ENCODE peak calls at places on chromosomes 12 and 14, in six cellular contexts. One of them, this sample, is unnamed.
A peak's percentile ranks its signal among the peaks of the same experiment; 100 is the strongest.

GRCh38 chr14:39233680-39234326 is at the start of gene MIA2:
- DNase-seq in left ventricle myocardium inferior: no peak
- DNase-seq in prostate gland: no peak
- DNase-seq in lower lobe of right lung: no peak
- DNase-seq in cardiac muscle cell: no peak
- DNase-seq in fibroblast of mammary gland: no peak
- DNase-seq in this sample: no peak

GRCh38 chr14:104774453-104775072 is 21.0 kb downstream of the AKT1 start:
- DNase-seq in left ventricle myocardium inferior: no peak
- DNase-seq in prostate gland: peak; percentile 81
- DNase-seq in lower lobe of right lung: peak; percentile 73
- DNase-seq in cardiac muscle cell: no peak
- DNase-seq in fibroblast of mammary gland: no peak
- DNase-seq in this sample: peak; percentile 67

GRCh38 chr12:18340796-18341195 is 79.5 kb downstream of the PIK3C2G start:
- DNase-seq in left ventricle myocardium inferior: no peak
- DNase-seq in prostate gland: no peak
- DNase-seq in lower lobe of right lung: no peak
- DNase-seq in cardiac muscle cell: no peak
- DNase-seq in fibroblast of mammary gland: peak; percentile 30
- DNase-seq in this sample: no peak

GRCh38 chr12:75257510-75257909 is 47.9 kb upstream of the KCNC2 start:
- DNase-seq in left ventricle myocardium inferior: no peak
- DNase-seq in prostate gland: no peak
- DNase-seq in lower lobe of right lung: no peak
- DNase-seq in cardiac muscle cell: no peak
- DNase-seq in fibroblast of mammary gland: no peak
- DNase-seq in this sample: no peak

GRCh38 chr12:32605326-32606095 is 73.6 kb upstream of the DNM1L start:
- DNase-seq in left ventricle myocardium inferior: no peak
- DNase-seq in prostate gland: peak; percentile 55
- DNase-seq in lower lobe of right lung: no peak
- DNase-seq in cardiac muscle cell: no peak
- DNase-seq in fibroblast of mammary gland: no peak
- DNase-seq in this sample: peak; percentile 74

GRCh38 chr12:46921754-46922113 is 95.9 kb upstream of the SLC38A4 start:
- DNase-seq in left ventricle myocardium inferior: no peak
- DNase-seq in prostate gland: no peak
- DNase-seq in lower lobe of right lung: no peak
- DNase-seq in cardiac muscle cell: peak; percentile 82
- DNase-seq in fibroblast of mammary gland: peak; percentile 82
- DNase-seq in this sample: no peak

GRCh38 chr14:104596451-104596918 is 8.1 kb downstream of the TMEM179 start:
- DNase-seq in left ventricle myocardium inferior: peak; percentile 6
- DNase-seq in prostate gland: no peak
- DNase-seq in lower lobe of right lung: no peak
- DNase-seq in cardiac muscle cell: no peak
- DNase-seq in fibroblast of mammary gland: no peak
- DNase-seq in this sample: no peak

GRCh38 chr12:6758511-6758910 is 5.6 kb upstream of the MLF2 start:
- DNase-seq in left ventricle myocardium inferior: no peak
- DNase-seq in prostate gland: no peak
- DNase-seq in lower lobe of right lung: no peak
- DNase-seq in cardiac muscle cell: no peak
- DNase-seq in fibroblast of mammary gland: no peak
- DNase-seq in this sample: no peak

GRCh38 chr12:663293-663871 is at the start of gene NINJ2:
- DNase-seq in left ventricle myocardium inferior: peak; percentile 18
- DNase-seq in prostate gland: no peak
- DNase-seq in lower lobe of right lung: no peak
- DNase-seq in cardiac muscle cell: peak; percentile 44
- DNase-seq in fibroblast of mammary gland: no peak
- DNase-seq in this sample: no peak

GRCh38 chr12:124458220-124458991 is 109.0 kb downstream of the NCOR2 start:
- DNase-seq in left ventricle myocardium inferior: no peak
- DNase-seq in prostate gland: no peak
- DNase-seq in lower lobe of right lung: no peak
- DNase-seq in cardiac muscle cell: no peak
- DNase-seq in fibroblast of mammary gland: no peak
- DNase-seq in this sample: no peak

GRCh38 chr12:75389706-75390105 is 1.2 kb upstream of the GLIPR1L2 start:
- DNase-seq in left ventricle myocardium inferior: no peak
- DNase-seq in prostate gland: no peak
- DNase-seq in lower lobe of right lung: no peak
- DNase-seq in cardiac muscle cell: no peak
- DNase-seq in fibroblast of mammary gland: peak; percentile 10
- DNase-seq in this sample: no peak

GRCh38 chr12:53232641-53233538 is 881 bp upstream of the RARG start:
- DNase-seq in left ventricle myocardium inferior: peak; percentile 60
- DNase-seq in prostate gland: peak; percentile 52
- DNase-seq in lower lobe of right lung: peak; percentile 76
- DNase-seq in cardiac muscle cell: peak; percentile 38
- DNase-seq in fibroblast of mammary gland: peak; percentile 21
- DNase-seq in this sample: no peak

GRCh38 chr14:75222208-75222701 is 45.8 kb upstream of the TMED10 start:
- DNase-seq in left ventricle myocardium inferior: peak; percentile 18
- DNase-seq in prostate gland: no peak
- DNase-seq in lower lobe of right lung: peak; percentile 73
- DNase-seq in cardiac muscle cell: peak; percentile 87
- DNase-seq in fibroblast of mammary gland: peak; percentile 91
- DNase-seq in this sample: no peak

GRCh38 chr14:60487211-60487610 is 1.3 kb upstream of the C14orf39 start:
- DNase-seq in left ventricle myocardium inferior: no peak
- DNase-seq in prostate gland: no peak
- DNase-seq in lower lobe of right lung: no peak
- DNase-seq in cardiac muscle cell: no peak
- DNase-seq in fibroblast of mammary gland: no peak
- DNase-seq in this sample: no peak

GRCh38 chr12:96487214-96487613 is 2.2 kb upstream of the CFAP54 start:
- DNase-seq in left ventricle myocardium inferior: no peak
- DNase-seq in prostate gland: no peak
- DNase-seq in lower lobe of right lung: no peak
- DNase-seq in cardiac muscle cell: peak; percentile 70
- DNase-seq in fibroblast of mammary gland: peak; percentile 91
- DNase-seq in this sample: no peak

GRCh38 chr14:67137744-67138371 is 51.4 kb upstream of the GARIN2 start:
- DNase-seq in left ventricle myocardium inferior: no peak
- DNase-seq in prostate gland: no peak
- DNase-seq in lower lobe of right lung: no peak
- DNase-seq in cardiac muscle cell: peak; percentile 22
- DNase-seq in fibroblast of mammary gland: peak; percentile 26
- DNase-seq in this sample: no peak

GRCh38 chr14:59204305-59204704 is 15.8 kb downstream of the DAAM1 start:
- DNase-seq in left ventricle myocardium inferior: no peak
- DNase-seq in prostate gland: no peak
- DNase-seq in lower lobe of right lung: no peak
- DNase-seq in cardiac muscle cell: no peak
- DNase-seq in fibroblast of mammary gland: no peak
- DNase-seq in this sample: no peak

GRCh38 chr12:39646963-39647362 is 27.4 kb upstream of the ABCD2 start:
- DNase-seq in left ventricle myocardium inferior: no peak
- DNase-seq in prostate gland: no peak
- DNase-seq in lower lobe of right lung: no peak
- DNase-seq in cardiac muscle cell: no peak
- DNase-seq in fibroblast of mammary gland: peak; percentile 79
- DNase-seq in this sample: peak; percentile 71

GRCh38 chr12:65119063-65119462 is 2.0 kb downstream of the WIF1 start:
- DNase-seq in left ventricle myocardium inferior: no peak
- DNase-seq in prostate gland: no peak
- DNase-seq in lower lobe of right lung: no peak
- DNase-seq in cardiac muscle cell: no peak
- DNase-seq in fibroblast of mammary gland: no peak
- DNase-seq in this sample: no peak

GRCh38 chr12:115341442-115341841 is 657.5 kb upstream of the TBX3 start:
- DNase-seq in left ventricle myocardium inferior: peak; percentile 53
- DNase-seq in prostate gland: no peak
- DNase-seq in lower lobe of right lung: no peak
- DNase-seq in cardiac muscle cell: peak; percentile 96
- DNase-seq in fibroblast of mammary gland: peak; percentile 100
- DNase-seq in this sample: no peak

GRCh38 chr14:102586420-102587119 is 5.9 kb upstream of the RCOR1 start:
- DNase-seq in left ventricle myocardium inferior: no peak
- DNase-seq in prostate gland: no peak
- DNase-seq in lower lobe of right lung: no peak
- DNase-seq in cardiac muscle cell: peak; percentile 44
- DNase-seq in fibroblast of mammary gland: peak; percentile 64
- DNase-seq in this sample: no peak

GRCh38 chr12:54033106-54033979 is 493 bp downstream of the HOXC5 start:
- DNase-seq in left ventricle myocardium inferior: no peak
- DNase-seq in prostate gland: peak; percentile 46
- DNase-seq in lower lobe of right lung: no peak
- DNase-seq in cardiac muscle cell: no peak
- DNase-seq in fibroblast of mammary gland: peak; percentile 60
- DNase-seq in this sample: peak; percentile 85

GRCh38 chr12:65885312-65885711 is 61.0 kb downstream of the HMGA2 start:
- DNase-seq in left ventricle myocardium inferior: no peak
- DNase-seq in prostate gland: no peak
- DNase-seq in lower lobe of right lung: no peak
- DNase-seq in cardiac muscle cell: peak; percentile 48
- DNase-seq in fibroblast of mammary gland: peak; percentile 54
- DNase-seq in this sample: no peak

GRCh38 chr14:24848427-24848826 is 201.5 kb downstream of the STXBP6 start:
- DNase-seq in left ventricle myocardium inferior: no peak
- DNase-seq in prostate gland: no peak
- DNase-seq in lower lobe of right lung: no peak
- DNase-seq in cardiac muscle cell: peak; percentile 46
- DNase-seq in fibroblast of mammary gland: peak; percentile 74
- DNase-seq in this sample: no peak

GRCh38 chr12:131511391-131511802 is 199.5 kb upstream of the SFSWAP start:
- DNase-seq in left ventricle myocardium inferior: no peak
- DNase-seq in prostate gland: no peak
- DNase-seq in lower lobe of right lung: no peak
- DNase-seq in cardiac muscle cell: peak; percentile 15
- DNase-seq in fibroblast of mammary gland: peak; percentile 1
- DNase-seq in this sample: no peak

DNA sequence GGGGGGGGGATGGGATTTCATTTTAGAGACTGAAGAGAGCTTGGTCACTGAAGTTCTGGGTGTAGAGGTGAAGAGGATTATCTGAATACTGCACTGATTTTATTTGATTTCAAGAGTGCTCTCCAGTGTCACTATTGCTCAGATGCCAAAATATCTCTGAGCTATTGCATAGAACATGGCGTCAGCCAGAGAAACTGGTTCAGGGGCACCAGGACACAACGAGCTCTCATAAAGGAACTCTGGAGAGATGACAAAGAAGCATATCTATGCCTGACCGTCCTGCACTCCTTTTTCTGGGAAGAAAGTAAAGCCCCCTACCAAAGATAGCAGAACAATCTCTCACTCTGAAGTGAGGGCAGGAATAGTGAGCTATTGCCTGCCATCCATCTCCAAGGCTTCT is 2.0 kb downstream of the SLC7A8 start:
- DNase-seq in left ventricle myocardium inferior: no peak
- DNase-seq in prostate gland: peak; percentile 48
- DNase-seq in lower lobe of right lung: no peak
- DNase-seq in cardiac muscle cell: no peak
- DNase-seq in fibroblast of mammary gland: no peak
- DNase-seq in this sample: no peak
- TF ChIP-seq CTCF in left ventricle myocardium inferior: no peak
- TF ChIP-seq CTCF in prostate gland: no peak
- TF ChIP-seq CTCF in lower lobe of right lung: no peak
- TF ChIP-seq CTCF in cardiac muscle cell: no peak
- TF ChIP-seq CTCF in fibroblast of mammary gland: no peak
- TF ChIP-seq CTCF in this sample: no peak

GRCh38 chr14:100323942-100324307 is 786 bp downstream of the SLC25A47 start:
- DNase-seq in left ventricle myocardium inferior: no peak
- DNase-seq in prostate gland: no peak
- DNase-seq in lower lobe of right lung: no peak
- DNase-seq in cardiac muscle cell: no peak
- DNase-seq in fibroblast of mammary gland: no peak
- DNase-seq in this sample: no peak
- TF ChIP-seq CTCF in left ventricle myocardium inferior: no peak
- TF ChIP-seq CTCF in prostate gland: no peak
- TF ChIP-seq CTCF in lower lobe of right lung: no peak
- TF ChIP-seq CTCF in cardiac muscle cell: no peak
- TF ChIP-seq CTCF in fibroblast of mammary gland: no peak
- TF ChIP-seq CTCF in this sample: no peak

GRCh38 chr12:9718968-9719367 is 13.9 kb downstream of the CLECL1 start:
- DNase-seq in left ventricle myocardium inferior: no peak
- DNase-seq in prostate gland: no peak
- DNase-seq in lower lobe of right lung: no peak
- DNase-seq in cardiac muscle cell: no peak
- DNase-seq in fibroblast of mammary gland: no peak
- DNase-seq in this sample: no peak

GRCh38 chr12:9725471-9725870 is 7.4 kb downstream of the CLECL1 start:
- DNase-seq in left ventricle myocardium inferior: no peak
- DNase-seq in prostate gland: no peak
- DNase-seq in lower lobe of right lung: no peak
- DNase-seq in cardiac muscle cell: no peak
- DNase-seq in fibroblast of mammary gland: no peak
- DNase-seq in this sample: no peak

GRCh38 chr12:9719835-9720234 is 13.1 kb downstream of the CLECL1 start:
- DNase-seq in left ventricle myocardium inferior: no peak
- DNase-seq in prostate gland: no peak
- DNase-seq in lower lobe of right lung: no peak
- DNase-seq in cardiac muscle cell: no peak
- DNase-seq in fibroblast of mammary gland: no peak
- DNase-seq in this sample: no peak

GRCh38 chr12:9724023-9724422 is 8.9 kb downstream of the CLECL1 start:
- DNase-seq in left ventricle myocardium inferior: no peak
- DNase-seq in prostate gland: no peak
- DNase-seq in lower lobe of right lung: no peak
- DNase-seq in cardiac muscle cell: no peak
- DNase-seq in fibroblast of mammary gland: no peak
- DNase-seq in this sample: no peak

DNA sequence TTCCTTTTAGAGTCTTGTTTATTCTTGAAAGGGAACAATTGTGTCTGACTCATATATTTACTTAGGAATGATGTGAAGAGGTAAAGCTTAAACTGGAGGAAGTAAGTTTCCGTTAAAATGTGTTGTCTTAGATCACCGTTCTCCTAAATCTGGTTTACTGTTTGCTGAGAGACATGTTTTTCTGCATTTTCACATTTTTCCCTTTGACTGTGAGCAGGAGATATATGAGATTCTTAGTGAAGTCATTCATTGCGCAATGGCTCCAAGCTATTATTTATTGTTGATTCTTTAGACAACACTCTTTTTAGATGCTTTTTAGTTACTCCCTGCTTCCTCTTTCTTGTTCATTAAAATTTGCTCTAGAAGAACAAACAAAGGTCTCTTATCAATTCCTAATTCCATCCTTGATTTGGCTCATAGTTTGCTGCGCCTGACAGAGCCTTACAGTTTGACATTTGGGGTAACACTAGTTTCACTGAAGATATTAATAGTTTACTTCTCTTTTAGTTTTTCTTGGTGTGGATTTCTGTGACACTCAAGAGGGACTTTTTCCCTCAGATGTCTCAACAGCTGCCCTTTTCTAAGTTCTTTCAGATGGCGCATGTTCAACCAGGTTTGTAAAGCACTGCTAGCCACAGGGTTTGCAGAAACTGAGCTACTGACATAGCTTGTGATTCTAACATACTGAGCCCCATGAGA is 11.4 kb downstream of the CLECL1 start:
- DNase-seq in left ventricle myocardium inferior: no peak
- DNase-seq in prostate gland: no peak
- DNase-seq in lower lobe of right lung: no peak
- DNase-seq in cardiac muscle cell: peak; percentile 22
- DNase-seq in fibroblast of mammary gland: peak; percentile 59
- DNase-seq in this sample: peak; percentile 72
- TF ChIP-seq CTCF in left ventricle myocardium inferior: no peak
- TF ChIP-seq CTCF in prostate gland: no peak
- TF ChIP-seq CTCF in lower lobe of right lung: no peak
- TF ChIP-seq CTCF in cardiac muscle cell: no peak
- TF ChIP-seq CTCF in fibroblast of mammary gland: no peak
- TF ChIP-seq CTCF in this sample: no peak

GRCh38 chr14:50619569-50620141 is 48.5 kb downstream of the SAV1 start:
- DNase-seq in left ventricle myocardium inferior: no peak
- DNase-seq in prostate gland: no peak
- DNase-seq in lower lobe of right lung: no peak
- DNase-seq in cardiac muscle cell: peak; percentile 69
- DNase-seq in fibroblast of mammary gland: peak; percentile 75
- DNase-seq in this sample: peak; percentile 28
- TF ChIP-seq CTCF in left ventricle myocardium inferior: peak; percentile 72
- TF ChIP-seq CTCF in prostate gland: peak; percentile 14
- TF ChIP-seq CTCF in lower lobe of right lung: peak; percentile 49
- TF ChIP-seq CTCF in cardiac muscle cell: peak; percentile 72
- TF ChIP-seq CTCF in fibroblast of mammary gland: peak; percentile 83
- TF ChIP-seq CTCF in this sample: peak; percentile 68